ENCODE peak calls at places on chromosomes 11 and 22, in eight cellular contexts. F is pancreas; W is thoracic aorta; G is kidney; E is K562; B is CD8-positive, alpha-beta T cell; X is neuronal stem cell; Y is suprapubic skin. V is an unnamed sample.

GRCh38 chr11:128745296-128746183 is 51.7 kb downstream of the FLI1 start:
- DNase-seq in F (no peak), W (no peak), G (no peak), E (no peak), B (no peak), X (no peak), Y (no peak), V (no peak)

GRCh38 chr22:50506611-50507420 is 686 bp downstream of the LMF2 start:
- DNase-seq in F (peak; percentile 72), W (no peak), G (no peak), E (peak; percentile 23), B (no peak), X (no peak), Y (no peak), V (no peak)

GRCh38 chr11:45079943-45080719 is 66.3 kb upstream of the PRDM11 start:
- DNase-seq in F (no peak), W (no peak), G (peak; percentile 63), E (no peak), B (peak; percentile 71), X (no peak), Y (no peak), V (no peak)

GRCh38 chr11:31355131-31355530 is 14.4 kb downstream of the DCDC1 start:
- DNase-seq in F (no peak), W (no peak), G (no peak), E (no peak), B (no peak), X (no peak), Y (no peak), V (peak; percentile 8)

GRCh38 chr11:4480577-4481539 is 1.6 kb upstream of the OR52K1 start:
- DNase-seq in F (no peak), W (no peak), G (no peak), E (no peak), B (no peak), X (no peak), Y (no peak), V (no peak)

GRCh38 chr22:44360686-44361381 is 48.1 kb upstream of the SHISAL1 start:
- DNase-seq in F (peak; percentile 51), W (peak; percentile 53), G (peak; percentile 75), E (no peak), B (no peak), X (no peak), Y (peak; percentile 77), V (no peak)

GRCh38 chr22:40022536-40023225 is 27.9 kb downstream of the FAM83F start:
- DNase-seq in F (no peak), W (no peak), G (peak; percentile 43), E (no peak), B (peak; percentile 3), X (no peak), Y (no peak), V (no peak)

GRCh38 chr11:67304511-67305113 is 1.3 kb downstream of the SSH3 start:
- DNase-seq in F (no peak), W (no peak), G (no peak), E (no peak), B (no peak), X (no peak), Y (peak; percentile 77), V (no peak)

GRCh38 chr22:23393721-23394320 is 186.3 kb downstream of the IGLL1 start:
- DNase-seq in F (peak; percentile 50), W (no peak), G (no peak), E (no peak), B (no peak), X (no peak), Y (peak; percentile 73), V (no peak)

GRCh38 chr11:31652528-31652927 is 143.0 kb downstream of the ELP4 start:
- DNase-seq in F (no peak), W (no peak), G (no peak), E (no peak), B (no peak), X (no peak), Y (no peak), V (no peak)

GRCh38 chr11:112834277-112834755 is 126.9 kb upstream of the NCAM1 start:
- DNase-seq in F (peak; percentile 60), W (no peak), G (no peak), E (no peak), B (no peak), X (no peak), Y (no peak), V (no peak)

GRCh38 chr11:21048626-21049025 is 379.2 kb downstream of the NELL1 start:
- DNase-seq in F (no peak), W (no peak), G (no peak), E (no peak), B (no peak), X (no peak), Y (no peak), V (no peak)

GRCh38 chr11:67062526-67063373 is 6.1 kb downstream of the RHOD start:
- DNase-seq in F (no peak), W (no peak), G (peak; percentile 89), E (no peak), B (no peak), X (no peak), Y (no peak), V (no peak)

GRCh38 chr22:39148727-39149535 is 3.5 kb downstream of the CBX7 start:
- DNase-seq in F (no peak), W (no peak), G (no peak), E (peak; percentile 60), B (peak; percentile 85), X (no peak), Y (no peak), V (no peak)

GRCh38 chr11:125338886-125339811 is 156.9 kb downstream of the FEZ1 start:
- DNase-seq in F (no peak), W (no peak), G (no peak), E (no peak), B (no peak), X (no peak), Y (no peak), V (peak; percentile 87)

GRCh38 chr11:4134844-4135243 is 40.2 kb downstream of the RRM1 start:
- DNase-seq in F (no peak), W (no peak), G (no peak), E (no peak), B (no peak), X (no peak), Y (no peak), V (no peak)

GRCh38 chr22:35523167-35523928 is 17.3 kb upstream of the RASD2 start:
- DNase-seq in F (no peak), W (no peak), G (no peak), E (no peak), B (no peak), X (no peak), Y (no peak), V (no peak)

GRCh38 chr22:21714059-21714770 is 21.4 kb downstream of the YPEL1 start:
- DNase-seq in F (no peak), W (no peak), G (no peak), E (peak; percentile 67), B (no peak), X (no peak), Y (no peak), V (peak; percentile 80)

GRCh38 chr22:32803020-32803758 is 1.7 kb downstream of the TIMP3 start:
- DNase-seq in F (no peak), W (no peak), G (no peak), E (no peak), B (no peak), X (no peak), Y (no peak), V (no peak)
- H3K27ac ChIP-seq in F (no peak overlapping the region), W (peak overlapping the region; percentile 74), G (peak overlapping the region; percentile 87), E (no peak overlapping the region), B (no peak overlapping the region), X (no peak overlapping the region), Y (peak overlapping the region; percentile 91), V (no peak overlapping the region)

GRCh38 chr22:19498866-19499190 is 19.1 kb downstream of the CDC45 start:
- DNase-seq in F (no peak), W (no peak), G (no peak), E (peak; percentile 48), B (no peak), X (no peak), Y (no peak), V (no peak)
- H3K36me3 ChIP-seq in F (no peaks in the 10 kb centered on the region), W (no peaks in the 10 kb centered on the region), G (no peaks in the 10 kb centered on the region), E (peaks cover 100% of the 10 kb centered on the region), B (no peaks in the 10 kb centered on the region), X (peaks cover 91% of the 10 kb centered on the region), Y (no peaks in the 10 kb centered on the region), V (peaks cover 31% of the 10 kb centered on the region)

GRCh38 chr22:41022470-41023298 is 69.7 kb upstream of the EP300 start:
- DNase-seq in F (peak; percentile 94), W (peak; percentile 43), G (peak; percentile 98), E (peak; percentile 82), B (peak; percentile 69), X (peak; percentile 69), Y (peak; percentile 96), V (peak; percentile 89)

GRCh38 chr22:41021039-41021654 is 70.0 kb downstream of the RBX1 start:
- DNase-seq in F (peak; percentile 59), W (no peak), G (peak; percentile 72), E (no peak), B (no peak), X (no peak), Y (no peak), V (peak; percentile 11)

GRCh38 chr22:41021655-41022454 is 70.5 kb upstream of the EP300 start:
- DNase-seq in F (peak; percentile 86), W (no peak), G (peak; percentile 91), E (peak; percentile 78), B (peak; percentile 33), X (peak; percentile 36), Y (peak; percentile 88), V (peak; percentile 63)

GRCh38 chr22:41028841-41029240 is 63.6 kb upstream of the EP300 start:
- DNase-seq in F (no peak), W (no peak), G (no peak), E (no peak), B (no peak), X (no peak), Y (no peak), V (no peak)

DNA sequence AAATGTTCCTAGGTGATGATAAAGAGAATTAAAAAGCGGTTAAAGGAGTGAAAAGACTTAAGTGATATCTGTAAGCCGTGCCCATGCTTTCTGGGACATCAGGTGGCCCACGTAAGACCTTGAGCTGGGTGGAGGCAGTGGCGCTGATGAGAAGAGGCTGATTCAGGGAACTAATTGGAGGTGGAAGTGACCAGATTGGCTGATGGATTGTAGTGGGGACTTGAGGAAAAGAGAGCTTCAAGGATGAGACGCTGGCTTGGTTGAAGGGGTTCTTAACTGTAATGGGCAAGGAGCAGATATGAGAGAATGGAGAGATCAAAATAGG is 69.1 kb upstream of the EP300 start:
- DNase-seq in F (no peak), W (no peak), G (no peak), E (no peak), B (no peak), X (no peak), Y (no peak), V (no peak)
- H3K4me3 ChIP-seq in F (peak overlapping the region; percentile 75), W (no peak overlapping the region), G (no peak overlapping the region), E (no peak overlapping the region), B (no peak overlapping the region), X (no peak overlapping the region), Y (no peak overlapping the region), V (peak overlapping the region; percentile 68)

DNA sequence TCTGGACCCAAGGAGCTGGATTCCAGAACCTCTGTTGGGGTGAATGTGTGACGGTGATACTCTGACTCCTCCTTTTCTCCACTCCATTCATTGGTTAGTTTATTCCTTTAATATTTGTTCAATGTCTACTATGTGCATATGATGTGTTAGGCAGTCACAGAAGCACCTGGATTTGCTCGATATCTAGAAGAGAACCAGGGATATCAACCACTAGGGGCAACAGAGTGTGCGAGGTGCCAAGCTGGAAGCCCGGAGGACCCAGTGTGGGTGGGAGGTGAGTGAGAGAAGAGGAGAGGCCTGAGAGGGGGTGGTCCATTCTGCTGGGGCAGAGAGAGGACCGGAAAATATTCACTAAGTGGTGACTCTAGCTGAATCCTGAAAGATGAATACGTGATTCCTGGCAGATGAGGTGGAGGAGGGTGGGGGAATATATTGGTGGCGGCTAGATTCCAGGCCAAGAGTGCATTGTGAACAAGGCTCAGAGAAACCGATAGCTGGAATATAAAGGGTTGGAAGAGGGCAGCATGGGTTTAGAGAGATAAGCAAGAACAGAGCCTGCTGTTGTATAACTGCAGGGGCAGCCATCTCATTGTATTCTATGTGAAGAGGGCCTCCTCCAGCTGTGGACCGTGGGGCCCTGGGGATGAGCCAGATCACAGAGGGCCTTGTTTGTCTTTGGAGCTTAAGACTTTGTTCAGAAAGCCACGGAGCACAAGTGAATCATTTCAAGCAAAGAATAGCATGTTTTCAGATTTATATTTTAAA is 6.9 kb upstream of the TIMP3 start:
- DNase-seq in F (no peak), W (no peak), G (no peak), E (peak; percentile 9), B (no peak), X (no peak), Y (no peak), V (no peak)
- H3K27ac ChIP-seq in F (no peak overlapping the region), W (no peak overlapping the region), G (no peak overlapping the region), E (no peak overlapping the region), B (no peak overlapping the region), X (no peak overlapping the region), Y (no peak overlapping the region), V (no peak overlapping the region)

V was measured in SJCRH30.